ENCODE peak calls at places on chromosomes 16 and 17, in seven cellular contexts. F is IMR-90, X is ovary, R is esophagus squamous epithelium, H is uterus, Z is testis, P is stomach. W is an unnamed sample.

GRCh38 chr16:81779540-81780320 is 639 bp downstream of the PLCG2 start:
- DNase-seq in Z (no peak), R (no peak), P (peak; percentile 44), X (no peak), F (no peak), H (no peak), W (peak; percentile 27)

GRCh38 chr16:3444032-3444388 is 530 bp downstream of the NAA60 start:
- DNase-seq in X (no peak), Z (peak; percentile 49), F (peak; percentile 80), R (no peak), P (peak; percentile 36), H (no peak), W (no peak)

GRCh38 chr16:24635900-24636610 is 93.4 kb upstream of the TNRC6A start:
- DNase-seq in Z (peak; percentile 92), H (peak; percentile 71), F (peak; percentile 91), X (peak; percentile 68), P (peak; percentile 66), R (no peak), W (peak; percentile 81)

GRCh38 chr16:81891734-81892364 is 112.8 kb downstream of the PLCG2 start:
- DNase-seq in P (no peak), R (no peak), H (no peak), F (no peak), X (no peak), Z (no peak), W (no peak)

GRCh38 chr17:48002208-48002919 is 31.5 kb downstream of the CDK5RAP3 start:
- DNase-seq in H (no peak), X (no peak), P (no peak), R (no peak), F (peak; percentile 87), Z (no peak), W (no peak)

GRCh38 chr17:79042421-79043190 is 18.6 kb downstream of the C1QTNF1 start:
- DNase-seq in P (peak; percentile 87), X (peak; percentile 75), F (peak; percentile 59), Z (peak; percentile 81), H (peak; percentile 62), R (no peak), W (peak; percentile 69)

GRCh38 chr16:75821117-75821516 is 94.8 kb upstream of the CPHXL start:
- DNase-seq in F (no peak), R (no peak), P (no peak), H (no peak), Z (no peak), X (no peak), W (no peak)

GRCh38 chr16:15689290-15689689 is 39.2 kb downstream of the NDE1 start:
- DNase-seq in Z (no peak), H (no peak), R (no peak), F (peak; percentile 49), X (no peak), P (no peak), W (no peak)

GRCh38 chr16:30068750-30069574 is 3.4 kb downstream of the ALDOA start:
- DNase-seq in Z (no peak), R (no peak), H (no peak), F (no peak), X (peak; percentile 53), P (no peak), W (no peak)

GRCh38 chr17:63613663-63614062 is 8.6 kb upstream of the MAP3K3 start:
- DNase-seq in X (no peak), Z (no peak), F (no peak), R (no peak), H (no peak), P (no peak), W (no peak)

GRCh38 chr17:50125420-50125997 is 4.5 kb downstream of the SAMD14 start:
- DNase-seq in X (no peak), F (no peak), R (no peak), Z (no peak), H (no peak), P (no peak), W (no peak)

GRCh38 chr17:81580481-81580880 is 28.3 kb upstream of the FAAP100 start:
- DNase-seq in R (no peak), P (no peak), Z (no peak), H (no peak), F (no peak), X (no peak), W (no peak)

GRCh38 chr16:12395266-12395665 is 408.4 kb downstream of the CPPED1 start:
- DNase-seq in P (no peak), X (no peak), F (peak; percentile 59), Z (no peak), R (no peak), H (no peak), W (no peak)

GRCh38 chr17:42097691-42098661 is at the start of gene ZNF385C:
- DNase-seq in P (peak; percentile 41), X (no peak), Z (no peak), R (no peak), F (no peak), H (no peak), W (no peak)

GRCh38 chr17:19021622-19022083 is 17.1 kb upstream of the FAM83G start:
- DNase-seq in F (no peak), P (no peak), Z (peak; percentile 69), R (no peak), X (no peak), H (no peak), W (peak; percentile 21)

GRCh38 chr16:10741844-10742243 is 1.8 kb upstream of the NUBP1 start:
- DNase-seq in H (no peak), X (peak; percentile 35), F (peak; percentile 36), P (peak; percentile 61), Z (no peak), R (no peak), W (peak; percentile 77)

GRCh38 chr16:379183-379960 is 2.4 kb downstream of the PGAP6 start:
- DNase-seq in R (no peak), Z (no peak), H (no peak), F (no peak), P (peak; percentile 93), X (peak; percentile 36), W (no peak)

GRCh38 chr17:76434870-76435269 is 18.1 kb downstream of the UBE2O start:
- DNase-seq in R (no peak), P (no peak), X (no peak), F (no peak), Z (no peak), H (no peak), W (no peak)

GRCh38 chr17:34400301-34400931 is 37.4 kb upstream of the CCL1 start:
- DNase-seq in Z (no peak), X (no peak), R (no peak), F (no peak), H (no peak), P (no peak), W (no peak)

GRCh38 chr17:44022246-44022645 is 7.5 kb upstream of the TMEM101 start:
- DNase-seq in F (no peak), H (no peak), P (no peak), X (no peak), R (no peak), Z (no peak), W (no peak)

GRCh38 chr16:81442909-81443687 is 1.5 kb upstream of the CMIP start:
- DNase-seq in R (no peak), P (no peak), H (no peak), Z (no peak), X (no peak), F (no peak), W (no peak)

GRCh38 chr17:77572065-77572601 is 386.4 kb upstream of the TNRC6C start:
- DNase-seq in H (no peak), Z (no peak), P (no peak), R (no peak), X (no peak), F (no peak), W (no peak)

GRCh38 chr17:37450090-37450489 is 39.6 kb upstream of the DUSP14 start:
- DNase-seq in Z (no peak), F (peak; percentile 18), H (no peak), X (no peak), R (no peak), P (no peak), W (no peak)

GRCh38 chr17:55451758-55452468 is 30.3 kb upstream of the MMD start:
- DNase-seq in Z (no peak), P (no peak), H (no peak), R (no peak), F (peak; percentile 68), X (no peak), W (no peak)

GRCh38 chr16:73549960-73550359 is 502.0 kb upstream of the ZFHX3 start:
- DNase-seq in X (no peak), Z (no peak), F (no peak), H (no peak), P (no peak), R (no peak), W (no peak)

GRCh38 chr16:11994187-11995119 is 17.9 kb downstream of the SNX29 start:
- DNase-seq in H (no peak), Z (peak; percentile 44), R (no peak), F (peak; percentile 28), X (no peak), P (no peak), W (peak; percentile 55)

GRCh38 chr16:1911467-1912214 is 6.6 kb downstream of the HS3ST6 start:
- DNase-seq in Z (no peak), X (no peak), F (no peak), H (no peak), P (no peak), R (no peak), W (no peak)
- TF ChIP-seq CTCF in Z (no peak), X (no peak), F (no peak), H (no peak), P (no peak), R (no peak), W (no peak)

GRCh38 chr16:22282254-22282892 is 14.8 kb upstream of the POLR3E start:
- DNase-seq in Z (no peak), X (no peak), P (no peak), H (no peak), R (no peak), F (no peak), W (no peak)
- TF ChIP-seq POLR2A in Z (no peak), X (no peak), P (no peak), H (no peak), R (no peak), F (no peak), W (no peak)

DNA sequence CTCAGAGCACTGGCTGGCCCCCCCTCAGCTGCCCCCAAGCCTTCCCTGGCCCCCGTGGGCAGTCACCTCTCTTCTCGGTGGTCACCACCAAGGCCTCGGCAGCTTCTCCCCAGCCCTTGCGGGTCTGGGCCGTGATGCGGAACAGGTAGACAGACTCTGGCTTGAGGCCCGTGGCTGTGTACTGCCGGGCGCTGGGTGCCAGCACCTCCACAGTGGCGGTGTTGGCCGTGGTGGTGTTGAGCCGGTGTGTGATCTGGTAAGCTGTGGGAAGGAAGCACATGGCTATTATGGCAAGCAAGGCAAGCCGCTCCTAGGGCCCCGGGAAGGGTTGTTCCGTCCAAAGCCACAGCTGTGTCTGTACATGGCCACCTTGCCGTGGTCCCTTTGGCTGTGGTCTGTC is 78.4 kb upstream of the CDC42EP4 start:
- DNase-seq in Z (no peak), P (no peak), X (no peak), H (no peak), F (no peak), R (no peak), W (no peak)
- H3K4me1 ChIP-seq in Z (no peaks in the 10 kb centered on the region), P (no peaks in the 10 kb centered on the region), X (no peaks in the 10 kb centered on the region), H (no peaks in the 10 kb centered on the region), F (no peaks in the 10 kb centered on the region), R (no peaks in the 10 kb centered on the region), W (no peaks in the 10 kb centered on the region)

DNA sequence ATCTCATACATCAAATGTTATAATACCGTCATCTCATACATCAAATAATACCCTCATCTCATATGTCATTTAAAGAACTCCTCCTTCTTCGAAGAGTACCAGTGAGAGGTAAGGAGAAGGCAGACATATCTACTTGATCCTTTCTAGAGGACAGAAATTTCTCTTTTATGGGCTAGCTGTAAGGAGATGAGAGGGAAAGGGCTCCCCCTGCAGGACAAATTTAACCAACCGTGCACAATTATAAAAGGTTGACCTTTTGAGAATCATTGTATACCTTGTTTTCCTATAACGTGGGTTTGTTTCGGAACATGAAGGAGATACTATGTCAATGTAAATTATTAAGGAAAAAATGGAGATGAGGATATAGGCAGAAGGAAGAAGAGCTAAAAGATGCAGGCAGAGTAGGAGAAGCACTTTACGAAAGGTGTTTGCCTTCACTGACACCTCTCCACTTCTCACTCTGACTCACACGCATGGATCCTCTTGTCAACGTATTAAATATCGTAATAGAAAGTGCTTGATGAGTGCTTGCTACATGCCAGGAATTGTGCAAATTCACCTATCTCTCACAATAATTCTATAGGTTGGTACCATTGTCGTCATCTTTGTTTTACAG is 465.9 kb upstream of the ERCC4 start:
- DNase-seq in P (peak; percentile 33), H (no peak), X (no peak), F (no peak), Z (peak; percentile 73), R (no peak), W (no peak)
- TF ChIP-seq CTCF in P (peak; percentile 40), H (no peak), X (no peak), F (no peak), Z (no peak), R (peak; percentile 36), W (peak; percentile 38)